ENCODE peak calls at places on chromosomes 11 and 22, in nine cellular contexts. E is BJ; B is T-helper 2 cell; R is colonic mucosa; M is globus pallidus; P is B cell; U is anterior cingulate cortex; G is activated CD8-positive, alpha-beta T cell treated with anti-CD3 and anti-CD28 coated beads for 36 hours; Y is T-helper 1 cell. Z is an unnamed sample.

GRCh38 chr22:32335471-32335870 is 22.2 kb upstream of the RFPL3 start:
- DNase-seq in E (no peak), B (no peak), R (no peak), M (no peak), P (no peak), U (no peak), G (no peak), Y (no peak), Z (no peak)

GRCh38 chr11:26905368-26905767 is 88.5 kb upstream of the FIBIN start:
- DNase-seq in E (peak; percentile 15), B (no peak), R (no peak), M (no peak), P (no peak), U (peak; percentile 3), G (no peak), Y (no peak), Z (no peak)

GRCh38 chr11:120316880-120317688 is 8.0 kb upstream of the TLCD5 start:
- DNase-seq in E (no peak), B (no peak), R (peak; percentile 92), M (no peak), P (no peak), U (no peak), G (no peak), Y (no peak), Z (no peak)

GRCh38 chr11:58573451-58574104 is 2.1 kb downstream of the LPXN start:
- DNase-seq in E (peak; percentile 63), B (peak; percentile 85), R (peak; percentile 53), M (peak; percentile 20), P (peak; percentile 15), U (no peak), G (peak; percentile 85), Y (no peak), Z (peak; percentile 25)

GRCh38 chr11:113805640-113806039 is 26.0 kb downstream of the CLDN25 start:
- DNase-seq in E (no peak), B (no peak), R (no peak), M (no peak), P (no peak), U (no peak), G (no peak), Y (no peak), Z (no peak)

GRCh38 chr11:134120921-134121526 is 52.2 kb downstream of the JAM3 start:
- DNase-seq in E (no peak), B (no peak), R (no peak), M (peak; percentile 94), P (no peak), U (peak; percentile 65), G (no peak), Y (no peak), Z (no peak)

GRCh38 chr11:118619444-118620205 is 12.2 kb downstream of the PHLDB1 start:
- DNase-seq in E (peak; percentile 78), B (no peak), R (no peak), M (no peak), P (no peak), U (peak; percentile 34), G (no peak), Y (no peak), Z (no peak)

GRCh38 chr11:72615329-72615728 is 58.9 kb downstream of the PDE2A start:
- DNase-seq in E (no peak), B (no peak), R (no peak), M (no peak), P (no peak), U (no peak), G (no peak), Y (no peak), Z (no peak)

GRCh38 chr11:125680747-125681146 is at the start of gene ACRV1:
- DNase-seq in E (no peak), B (no peak), R (no peak), M (no peak), P (no peak), U (no peak), G (no peak), Y (no peak), Z (no peak)

GRCh38 chr22:30205281-30206115 is 41.1 kb downstream of the LIF start:
- DNase-seq in E (peak; percentile 94), B (no peak), R (no peak), M (no peak), P (no peak), U (no peak), G (no peak), Y (no peak), Z (no peak)

Z was measured in effector CD8-positive, alpha-beta T cell.